ENCODE peak calls at places on chromosomes 13 and 19, in six cellular contexts. R, F, M, V, E and O are unnamed samples.

GRCh38 chr19:2248136-2249009 is 750 bp upstream of the AMH start:
- DNase-seq in R (no peak), F (no peak), M (no peak), V (no peak), E (peak), O (no peak)

GRCh38 chr13:26074706-26075105 is 22.9 kb upstream of the SHISA2 start:
- DNase-seq in R (no peak), F (no peak), M (no peak), V (peak), E (no peak), O (no peak)

GRCh38 chr19:38505958-38506357 is 72.5 kb downstream of the RYR1 start:
- DNase-seq in R (no peak), F (no peak), M (no peak), V (no peak), E (no peak), O (no peak)

GRCh38 chr19:12779162-12779993 is 4.0 kb upstream of the HOOK2 start:
- DNase-seq in R (no peak), F (no peak), M (no peak), V (peak), E (peak), O (no peak)

GRCh38 chr19:15180451-15181390 is 20.1 kb downstream of the NOTCH3 start:
- DNase-seq in R (peak), F (no peak), M (no peak), V (no peak), E (peak), O (peak)

GRCh38 chr19:4722671-4723464 is 774 bp downstream of the DPP9 start:
- DNase-seq in R (no peak), F (no peak), M (peak), V (peak), E (no peak), O (peak)

GRCh38 chr19:41367848-41368301 is 3.9 kb upstream of the B9D2 start:
- DNase-seq in R (no peak), F (no peak), M (peak), V (peak), E (no peak), O (peak)

GRCh38 chr13:92842145-92842544 is 384.5 kb upstream of the GPC6 start:
- DNase-seq in R (no peak), F (no peak), M (peak), V (peak), E (no peak), O (no peak)

GRCh38 chr19:27754700-27755099 is 1458.3 kb downstream of the UQCRFS1 start:
- DNase-seq in R (no peak), F (no peak), M (no peak), V (no peak), E (no peak), O (no peak)

GRCh38 chr13:51380269-51380668 is 40.8 kb downstream of the SERPINE3 start:
- DNase-seq in R (no peak), F (no peak), M (peak), V (no peak), E (no peak), O (peak)

GRCh38 chr13:23899555-23899954 is 2.3 kb upstream of the C1QTNF9B start:
- DNase-seq in R (no peak), F (no peak), M (peak), V (peak), E (no peak), O (peak)

GRCh38 chr13:23778879-23779278 is 110.3 kb downstream of the MIPEP start:
- DNase-seq in R (no peak), F (no peak), M (peak), V (peak), E (no peak), O (no peak)

GRCh38 chr19:49130325-49130724 is 11.0 kb downstream of the PPFIA3 start:
- DNase-seq in R (no peak), F (no peak), M (no peak), V (no peak), E (no peak), O (no peak)

GRCh38 chr19:33750587-33751385 is 45.9 kb upstream of the KCTD15 start:
- DNase-seq in R (no peak), F (no peak), M (no peak), V (no peak), E (no peak), O (no peak)

GRCh38 chr19:52961981-52962380 is 700 bp downstream of the ZNF816 start:
- DNase-seq in R (no peak), F (no peak), M (no peak), V (no peak), E (no peak), O (no peak)

GRCh38 chr19:33438987-33439781 is 65.7 kb downstream of the CEBPG start:
- DNase-seq in R (no peak), F (no peak), M (no peak), V (no peak), E (peak), O (no peak)

GRCh38 chr19:8631425-8631819 is 989 bp downstream of the NFILZ start:
- DNase-seq in R (no peak), F (no peak), M (no peak), V (no peak), E (peak), O (no peak)

GRCh38 chr13:94967183-94968039 is 255.1 kb upstream of the SOX21 start:
- DNase-seq in R (peak), F (no peak), M (no peak), V (peak), E (no peak), O (no peak)

GRCh38 chr13:102830646-102831045 is 15.2 kb upstream of the ERCC5 start:
- DNase-seq in R (no peak), F (no peak), M (no peak), V (peak), E (peak), O (peak)

GRCh38 chr13:98970293-98970692 is 7.6 kb downstream of the DOCK9 start:
- DNase-seq in R (peak), F (no peak), M (no peak), V (no peak), E (peak), O (no peak)

GRCh38 chr19:1365964-1366695 is 17.6 kb upstream of the NDUFS7 start:
- DNase-seq in R (no peak), F (no peak), M (no peak), V (no peak), E (no peak), O (no peak)

GRCh38 chr13:49874430-49874829 is 61.7 kb downstream of the SPRYD7 start:
- DNase-seq in R (no peak), F (no peak), M (no peak), V (no peak), E (no peak), O (no peak)

GRCh38 chr19:13781547-13781946 is 7.3 kb downstream of the C19orf53 start:
- DNase-seq in R (no peak), F (no peak), M (peak), V (peak), E (peak), O (no peak)

GRCh38 chr13:39020853-39021462 is 16.9 kb downstream of the PROSER1 start:
- DNase-seq in R (no peak), F (no peak), M (no peak), V (no peak), E (no peak), O (no peak)

GRCh38 chr19:11390359-11390758 is 6.2 kb upstream of the EPOR start:
- DNase-seq in R (no peak), F (no peak), M (no peak), V (no peak), E (no peak), O (no peak)

GRCh38 chr19:13459351-13459750 is 46.9 kb downstream of the CACNA1A start:
- DNase-seq in R (no peak), F (no peak), M (no peak), V (no peak), E (no peak), O (no peak)

GRCh38 chr19:5001547-5002131 is 32.7 kb downstream of the KDM4B start:
- DNase-seq in R (no peak), F (peak), M (peak), V (peak), E (no peak), O (peak)

GRCh38 chr13:50979187-50979586 is 69.6 kb downstream of the RNASEH2B start:
- DNase-seq in R (no peak), F (no peak), M (no peak), V (no peak), E (no peak), O (no peak)